ENCODE peak calls at places on chromosomes 6 and 20, in seven cellular contexts. L is RCC 7860; O is ACHN; F is CD8-positive, alpha-beta memory T cell; B is dermis blood vessel endothelial cell; J is LHCN-M2; K is ureter. C is an unnamed sample.

GRCh38 chr20:47181056-47181862 is 175.2 kb downstream of the ZMYND8 start:
- DNase-seq in O (peak; percentile 70), B (peak; percentile 80), L (peak; percentile 83), J (peak; percentile 71), F (no peak), K (no peak), C (no peak)

GRCh38 chr6:160110724-160111123 is 10.9 kb upstream of the SLC22A1 start:
- DNase-seq in L (no peak), O (no peak), K (no peak), J (no peak), B (no peak), F (no peak), C (no peak)

GRCh38 chr6:150366118-150366778 is 2.6 kb upstream of the IYD start:
- DNase-seq in B (no peak), L (no peak), O (no peak), J (no peak), F (no peak), K (no peak), C (no peak)

GRCh38 chr20:25042531-25043498 is 15.1 kb downstream of the ACSS1 start:
- DNase-seq in B (no peak), O (no peak), K (no peak), L (no peak), F (peak; percentile 34), J (no peak), C (peak; percentile 54)

GRCh38 chr6:148883270-148883669 is 136.4 kb downstream of the UST start:
- DNase-seq in K (no peak), B (no peak), L (no peak), O (no peak), F (no peak), J (no peak), C (no peak)

GRCh38 chr6:122165014-122165413 is 234.4 kb upstream of the HSF2 start:
- DNase-seq in F (no peak), L (no peak), J (no peak), K (no peak), B (no peak), O (no peak), C (no peak)

GRCh38 chr6:151808331-151809241 is 1.1 kb downstream of the ESR1 start:
- DNase-seq in K (no peak), J (no peak), L (no peak), B (no peak), O (no peak), F (no peak), C (no peak)

GRCh38 chr6:10719386-10720228 is 3.3 kb upstream of the TMEM14C start:
- DNase-seq in J (no peak), B (peak; percentile 48), L (no peak), K (peak; percentile 61), O (peak; percentile 64), F (no peak), C (peak; percentile 34)

GRCh38 chr20:51346686-51347485 is 195.6 kb downstream of the NFATC2 start:
- DNase-seq in F (no peak), O (peak; percentile 41), L (peak; percentile 60), B (no peak), K (no peak), J (peak; percentile 71), C (no peak)

GRCh38 chr20:8951136-8951535 is 117.8 kb upstream of the PLCB4 start:
- DNase-seq in B (no peak), F (no peak), K (no peak), J (peak; percentile 71), L (no peak), O (no peak), C (no peak)

GRCh38 chr6:36753671-36754485 is 56.3 kb downstream of the RAB44 start:
- DNase-seq in L (no peak), K (no peak), B (no peak), J (no peak), F (no peak), O (no peak), C (no peak)